ENCODE peak calls at places on chromosome 20, in seven cellular contexts. One of them, this sample, is unnamed.

GRCh38 chr20:32109392-32110172 is at the start of gene TM9SF4:
- DNase-seq in hepatocyte: peak
- DNase-seq in SK-N-SH: peak
- DNase-seq in GM23338: peak
- DNase-seq in neural progenitor cell: peak
- DNase-seq in OCI-LY7: peak
- DNase-seq in HCT116: peak
- DNase-seq in this sample: peak

GRCh38 chr20:35636095-35636494 is 20.5 kb downstream of the SPAG4 start:
- DNase-seq in GM23338: no peak
- DNase-seq in OCI-LY7: no peak
- DNase-seq in neural progenitor cell: no peak
- DNase-seq in HCT116: no peak
- DNase-seq in hepatocyte: no peak
- DNase-seq in SK-N-SH: no peak
- DNase-seq in this sample: no peak

GRCh38 chr20:32966382-32966781 is 37.9 kb downstream of the SUN5 start:
- DNase-seq in HCT116: no peak
- DNase-seq in neural progenitor cell: no peak
- DNase-seq in OCI-LY7: no peak
- DNase-seq in hepatocyte: no peak
- DNase-seq in GM23338: no peak
- DNase-seq in SK-N-SH: peak
- DNase-seq in this sample: no peak

GRCh38 chr20:15643713-15644112 is 929.5 kb downstream of the KIF16B start:
- DNase-seq in SK-N-SH: no peak
- DNase-seq in GM23338: peak
- DNase-seq in OCI-LY7: peak
- DNase-seq in HCT116: no peak
- DNase-seq in hepatocyte: no peak
- DNase-seq in neural progenitor cell: no peak
- DNase-seq in this sample: peak

GRCh38 chr20:52048365-52048764 is 143.2 kb downstream of the ZFP64 start:
- DNase-seq in neural progenitor cell: peak
- DNase-seq in SK-N-SH: no peak
- DNase-seq in GM23338: peak
- DNase-seq in OCI-LY7: no peak
- DNase-seq in HCT116: no peak
- DNase-seq in hepatocyte: no peak
- DNase-seq in this sample: no peak

GRCh38 chr20:60117040-60117439 is 158.8 kb downstream of the CDH26 start:
- DNase-seq in SK-N-SH: no peak
- DNase-seq in OCI-LY7: no peak
- DNase-seq in GM23338: no peak
- DNase-seq in neural progenitor cell: no peak
- DNase-seq in hepatocyte: no peak
- DNase-seq in HCT116: no peak
- DNase-seq in this sample: no peak

GRCh38 chr20:37921341-37921929 is 18.5 kb downstream of the VSTM2L start:
- DNase-seq in hepatocyte: no peak
- DNase-seq in HCT116: no peak
- DNase-seq in neural progenitor cell: no peak
- DNase-seq in SK-N-SH: no peak
- DNase-seq in GM23338: no peak
- DNase-seq in OCI-LY7: no peak
- DNase-seq in this sample: no peak

GRCh38 chr20:38208523-38208922 is 43.5 kb upstream of the TGM2 start:
- DNase-seq in SK-N-SH: no peak
- DNase-seq in HCT116: no peak
- DNase-seq in hepatocyte: no peak
- DNase-seq in neural progenitor cell: no peak
- DNase-seq in OCI-LY7: no peak
- DNase-seq in GM23338: no peak
- DNase-seq in this sample: no peak

GRCh38 chr20:62069741-62070216 is 4.1 kb upstream of the TAF4 start:
- DNase-seq in SK-N-SH: no peak
- DNase-seq in OCI-LY7: no peak
- DNase-seq in neural progenitor cell: no peak
- DNase-seq in GM23338: no peak
- DNase-seq in HCT116: no peak
- DNase-seq in hepatocyte: peak
- DNase-seq in this sample: peak

GRCh38 chr20:44209691-44210421 is 715 bp downstream of the OSER1 start:
- DNase-seq in SK-N-SH: peak
- DNase-seq in neural progenitor cell: peak
- DNase-seq in GM23338: peak
- DNase-seq in hepatocyte: peak
- DNase-seq in OCI-LY7: peak
- DNase-seq in HCT116: no peak
- DNase-seq in this sample: no peak

GRCh38 chr20:32538526-32538918 is 46.6 kb downstream of the NOL4L start:
- DNase-seq in OCI-LY7: no peak
- DNase-seq in neural progenitor cell: no peak
- DNase-seq in GM23338: peak
- DNase-seq in HCT116: no peak
- DNase-seq in hepatocyte: peak
- DNase-seq in SK-N-SH: no peak
- DNase-seq in this sample: no peak

GRCh38 chr20:29878777-29879442 is 1378.6 kb upstream of the DEFB115 start:
- DNase-seq in SK-N-SH: peak
- DNase-seq in OCI-LY7: no peak
- DNase-seq in neural progenitor cell: no peak
- DNase-seq in HCT116: no peak
- DNase-seq in hepatocyte: no peak
- DNase-seq in GM23338: no peak
- DNase-seq in this sample: no peak

GRCh38 chr20:32188376-32189122 is 19.0 kb downstream of the PLAGL2 start:
- DNase-seq in OCI-LY7: no peak
- DNase-seq in GM23338: no peak
- DNase-seq in neural progenitor cell: no peak
- DNase-seq in SK-N-SH: no peak
- DNase-seq in HCT116: no peak
- DNase-seq in hepatocyte: no peak
- DNase-seq in this sample: no peak

GRCh38 chr20:36929691-36930090 is 21.8 kb downstream of the SAMHD1 start:
- DNase-seq in OCI-LY7: no peak
- DNase-seq in SK-N-SH: no peak
- DNase-seq in neural progenitor cell: no peak
- DNase-seq in HCT116: no peak
- DNase-seq in hepatocyte: no peak
- DNase-seq in GM23338: no peak
- DNase-seq in this sample: no peak

GRCh38 chr20:43973231-43973630 is 58.6 kb downstream of the TOX2 start:
- DNase-seq in GM23338: no peak
- DNase-seq in hepatocyte: no peak
- DNase-seq in HCT116: no peak
- DNase-seq in SK-N-SH: no peak
- DNase-seq in neural progenitor cell: no peak
- DNase-seq in OCI-LY7: no peak
- DNase-seq in this sample: no peak

GRCh38 chr20:52493177-52493711 is 301.7 kb upstream of the ZFP64 start:
- DNase-seq in SK-N-SH: no peak
- DNase-seq in hepatocyte: peak
- DNase-seq in OCI-LY7: no peak
- DNase-seq in neural progenitor cell: no peak
- DNase-seq in GM23338: no peak
- DNase-seq in HCT116: no peak
- DNase-seq in this sample: no peak

GRCh38 chr20:16096756-16097326 is 476.4 kb downstream of the KIF16B start:
- DNase-seq in GM23338: no peak
- DNase-seq in OCI-LY7: no peak
- DNase-seq in SK-N-SH: no peak
- DNase-seq in hepatocyte: no peak
- DNase-seq in HCT116: no peak
- DNase-seq in neural progenitor cell: no peak
- DNase-seq in this sample: no peak

GRCh38 chr20:7693761-7694160 is 246.5 kb downstream of the HAO1 start:
- DNase-seq in GM23338: no peak
- DNase-seq in OCI-LY7: no peak
- DNase-seq in neural progenitor cell: no peak
- DNase-seq in hepatocyte: no peak
- DNase-seq in SK-N-SH: no peak
- DNase-seq in HCT116: no peak
- DNase-seq in this sample: no peak

GRCh38 chr20:33832113-33832853 is 21.1 kb downstream of the CHMP4B start:
- DNase-seq in HCT116: no peak
- DNase-seq in GM23338: peak
- DNase-seq in neural progenitor cell: peak
- DNase-seq in hepatocyte: no peak
- DNase-seq in OCI-LY7: no peak
- DNase-seq in SK-N-SH: no peak
- DNase-seq in this sample: no peak

GRCh38 chr20:46363874-46364669 is 42.3 kb downstream of the ELMO2 start:
- DNase-seq in neural progenitor cell: peak
- DNase-seq in GM23338: peak
- DNase-seq in hepatocyte: peak
- DNase-seq in SK-N-SH: peak
- DNase-seq in OCI-LY7: peak
- DNase-seq in HCT116: peak
- DNase-seq in this sample: peak

GRCh38 chr20:48052492-48052870 is 267.2 kb upstream of the SULF2 start:
- DNase-seq in SK-N-SH: peak
- DNase-seq in HCT116: no peak
- DNase-seq in hepatocyte: peak
- DNase-seq in GM23338: no peak
- DNase-seq in OCI-LY7: no peak
- DNase-seq in neural progenitor cell: no peak
- DNase-seq in this sample: peak

GRCh38 chr20:50826121-50826520 is 31.3 kb downstream of the BCAS4 start:
- DNase-seq in hepatocyte: no peak
- DNase-seq in neural progenitor cell: no peak
- DNase-seq in SK-N-SH: no peak
- DNase-seq in GM23338: no peak
- DNase-seq in HCT116: no peak
- DNase-seq in OCI-LY7: no peak
- DNase-seq in this sample: no peak

GRCh38 chr20:51220293-51220706 is 197.4 kb upstream of the KCNG1 start:
- DNase-seq in neural progenitor cell: peak
- DNase-seq in hepatocyte: peak
- DNase-seq in GM23338: peak
- DNase-seq in SK-N-SH: peak
- DNase-seq in HCT116: no peak
- DNase-seq in OCI-LY7: peak
- DNase-seq in this sample: peak

GRCh38 chr20:7841967-7842301 is 98.3 kb downstream of the HAO1 start:
- DNase-seq in OCI-LY7: no peak
- DNase-seq in hepatocyte: peak
- DNase-seq in neural progenitor cell: peak
- DNase-seq in GM23338: no peak
- DNase-seq in HCT116: no peak
- DNase-seq in SK-N-SH: no peak
- DNase-seq in this sample: peak

GRCh38 chr20:24823989-24824693 is 124.9 kb upstream of the CST7 start:
- DNase-seq in GM23338: no peak
- DNase-seq in OCI-LY7: no peak
- DNase-seq in SK-N-SH: no peak
- DNase-seq in hepatocyte: no peak
- DNase-seq in HCT116: no peak
- DNase-seq in neural progenitor cell: no peak
- DNase-seq in this sample: no peak

DNA sequence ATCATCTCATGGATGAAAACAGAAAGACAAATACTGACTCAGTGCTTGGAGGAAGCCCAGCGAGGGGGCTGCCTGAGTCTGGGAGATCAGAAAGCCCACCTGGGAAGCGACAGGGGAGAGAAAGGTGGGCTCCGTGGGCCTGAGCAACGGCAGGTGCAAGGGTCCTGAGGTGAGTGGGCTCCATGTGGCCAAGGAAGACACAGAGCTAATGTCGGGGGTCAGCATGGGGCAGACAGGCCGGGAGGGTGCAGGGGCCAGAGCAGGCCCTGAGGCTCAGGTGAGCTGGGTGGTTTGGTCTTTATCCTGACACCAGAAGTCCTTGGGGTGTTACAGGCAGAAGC is 18.8 kb downstream of the APCDD1L start:
- DNase-seq in neural progenitor cell: no peak
- DNase-seq in OCI-LY7: no peak
- DNase-seq in hepatocyte: no peak
- DNase-seq in GM23338: no peak
- DNase-seq in SK-N-SH: no peak
- DNase-seq in HCT116: no peak
- DNase-seq in this sample: no peak
- TF ChIP-seq EZH2phosphoT487 in neural progenitor cell: no peak
- TF ChIP-seq EZH2phosphoT487 in OCI-LY7: no peak
- TF ChIP-seq EZH2phosphoT487 in hepatocyte: no peak
- TF ChIP-seq EZH2phosphoT487 in GM23338: no peak
- TF ChIP-seq EZH2phosphoT487 in SK-N-SH: no peak
- TF ChIP-seq EZH2phosphoT487 in HCT116: no peak
- TF ChIP-seq EZH2phosphoT487 in this sample: no peak

GRCh38 chr20:2340136-2340535 is 40.6 kb upstream of the TGM6 start:
- DNase-seq in SK-N-SH: no peak
- DNase-seq in hepatocyte: no peak
- DNase-seq in GM23338: no peak
- DNase-seq in HCT116: no peak
- DNase-seq in OCI-LY7: no peak
- DNase-seq in neural progenitor cell: no peak
- DNase-seq in this sample: no peak
- TF ChIP-seq CTCF in SK-N-SH: no peak
- TF ChIP-seq CTCF in hepatocyte: no peak
- TF ChIP-seq CTCF in GM23338: peak
- TF ChIP-seq CTCF in HCT116: no peak
- TF ChIP-seq CTCF in OCI-LY7: no peak
- TF ChIP-seq CTCF in neural progenitor cell: no peak
- TF ChIP-seq CTCF in this sample: peak

GRCh38 chr20:63140683-63141433 is 75.1 kb downstream of the YTHDF1 start:
- DNase-seq in neural progenitor cell: no peak
- DNase-seq in hepatocyte: no peak
- DNase-seq in GM23338: no peak
- DNase-seq in HCT116: no peak
- DNase-seq in OCI-LY7: no peak
- DNase-seq in SK-N-SH: no peak
- DNase-seq in this sample: no peak
- TF ChIP-seq EZH2phosphoT487 in neural progenitor cell: no peak
- TF ChIP-seq EZH2phosphoT487 in hepatocyte: no peak
- TF ChIP-seq EZH2phosphoT487 in GM23338: no peak
- TF ChIP-seq EZH2phosphoT487 in HCT116: no peak
- TF ChIP-seq EZH2phosphoT487 in OCI-LY7: no peak
- TF ChIP-seq EZH2phosphoT487 in SK-N-SH: no peak
- TF ChIP-seq EZH2phosphoT487 in this sample: no peak

GRCh38 chr20:63223826-63224207 is 7.9 kb upstream of the YTHDF1 start:
- DNase-seq in HCT116: no peak
- DNase-seq in SK-N-SH: no peak
- DNase-seq in GM23338: no peak
- DNase-seq in OCI-LY7: no peak
- DNase-seq in hepatocyte: no peak
- DNase-seq in neural progenitor cell: no peak
- DNase-seq in this sample: no peak

GRCh38 chr20:63223121-63223825 is 7.3 kb upstream of the YTHDF1 start:
- DNase-seq in SK-N-SH: peak
- DNase-seq in GM23338: peak
- DNase-seq in neural progenitor cell: peak
- DNase-seq in OCI-LY7: peak
- DNase-seq in hepatocyte: peak
- DNase-seq in HCT116: no peak
- DNase-seq in this sample: peak

GRCh38 chr20:63225082-63225454 is 9.1 kb upstream of the YTHDF1 start:
- DNase-seq in GM23338: no peak
- DNase-seq in neural progenitor cell: no peak
- DNase-seq in HCT116: no peak
- DNase-seq in SK-N-SH: no peak
- DNase-seq in hepatocyte: no peak
- DNase-seq in OCI-LY7: no peak
- DNase-seq in this sample: no peak

GRCh38 chr20:63226020-63226943 is 9.4 kb upstream of the BIRC7 start:
- DNase-seq in HCT116: no peak
- DNase-seq in hepatocyte: no peak
- DNase-seq in GM23338: no peak
- DNase-seq in SK-N-SH: no peak
- DNase-seq in neural progenitor cell: no peak
- DNase-seq in OCI-LY7: no peak
- DNase-seq in this sample: no peak

GRCh38 chr20:63224272-63225081 is 8.5 kb upstream of the YTHDF1 start:
- DNase-seq in HCT116: no peak
- DNase-seq in SK-N-SH: peak
- DNase-seq in OCI-LY7: no peak
- DNase-seq in neural progenitor cell: peak
- DNase-seq in hepatocyte: peak
- DNase-seq in GM23338: no peak
- DNase-seq in this sample: peak
- TF ChIP-seq CTCF in HCT116: peak
- TF ChIP-seq CTCF in SK-N-SH: peak
- TF ChIP-seq CTCF in OCI-LY7: no peak
- TF ChIP-seq CTCF in neural progenitor cell: no peak
- TF ChIP-seq CTCF in hepatocyte: peak
- TF ChIP-seq CTCF in GM23338: no peak
- TF ChIP-seq CTCF in this sample: peak